ENCODE peak calls at places on chromosomes 3 and 15, in six cellular contexts. One of them, this sample, is unnamed.

GRCh38 chr3:66723231-66723630 is 222.4 kb upstream of the LRIG1 start:
- DNase-seq in activated T-helper 9 cell treated with anti-CD3 and anti-CD28 coated beads, Interleukin-2, amount 50 U/mL, for 16 hours: no peak
- DNase-seq in left cardiac atrium: no peak
- DNase-seq in uterus: no peak
- DNase-seq in right cardiac atrium: no peak
- DNase-seq in memory B cell: no peak
- DNase-seq in this sample: no peak

GRCh38 chr3:72679540-72680198 is 168.6 kb downstream of the SHQ1 start:
- DNase-seq in activated T-helper 9 cell treated with anti-CD3 and anti-CD28 coated beads, Interleukin-2, amount 50 U/mL, for 16 hours: no peak
- DNase-seq in uterus: no peak
- DNase-seq in right cardiac atrium: no peak
- DNase-seq in left cardiac atrium: no peak
- DNase-seq in memory B cell: no peak
- DNase-seq in this sample: peak; percentile 63

GRCh38 chr3:126245811-126246727 is 65.7 kb upstream of the ALDH1L1 start:
- DNase-seq in uterus: peak; percentile 69
- DNase-seq in memory B cell: no peak
- DNase-seq in left cardiac atrium: peak; percentile 68
- DNase-seq in activated T-helper 9 cell treated with anti-CD3 and anti-CD28 coated beads, Interleukin-2, amount 50 U/mL, for 16 hours: no peak
- DNase-seq in right cardiac atrium: peak; percentile 85
- DNase-seq in this sample: peak; percentile 38

GRCh38 chr3:133575121-133575520 is 1.6 kb downstream of the CDV3 start:
- DNase-seq in left cardiac atrium: no peak
- DNase-seq in activated T-helper 9 cell treated with anti-CD3 and anti-CD28 coated beads, Interleukin-2, amount 50 U/mL, for 16 hours: no peak
- DNase-seq in right cardiac atrium: no peak
- DNase-seq in uterus: no peak
- DNase-seq in memory B cell: no peak
- DNase-seq in this sample: no peak

GRCh38 chr15:71885390-71885789 is 75.0 kb downstream of the NR2E3 start:
- DNase-seq in uterus: no peak
- DNase-seq in memory B cell: no peak
- DNase-seq in activated T-helper 9 cell treated with anti-CD3 and anti-CD28 coated beads, Interleukin-2, amount 50 U/mL, for 16 hours: no peak
- DNase-seq in right cardiac atrium: no peak
- DNase-seq in left cardiac atrium: no peak
- DNase-seq in this sample: no peak

GRCh38 chr3:32083901-32084300 is 22.5 kb upstream of the GPD1L start:
- DNase-seq in activated T-helper 9 cell treated with anti-CD3 and anti-CD28 coated beads, Interleukin-2, amount 50 U/mL, for 16 hours: no peak
- DNase-seq in left cardiac atrium: no peak
- DNase-seq in memory B cell: no peak
- DNase-seq in right cardiac atrium: no peak
- DNase-seq in uterus: no peak
- DNase-seq in this sample: no peak

GRCh38 chr3:177679568-177680441 is 482.5 kb upstream of the TBL1XR1 start:
- DNase-seq in activated T-helper 9 cell treated with anti-CD3 and anti-CD28 coated beads, Interleukin-2, amount 50 U/mL, for 16 hours: no peak
- DNase-seq in right cardiac atrium: peak; percentile 54
- DNase-seq in left cardiac atrium: peak; percentile 34
- DNase-seq in uterus: peak; percentile 56
- DNase-seq in memory B cell: no peak
- DNase-seq in this sample: no peak

GRCh38 chr3:151318313-151318712 is 1.7 kb upstream of the GPR87 start:
- DNase-seq in left cardiac atrium: no peak
- DNase-seq in right cardiac atrium: no peak
- DNase-seq in memory B cell: no peak
- DNase-seq in activated T-helper 9 cell treated with anti-CD3 and anti-CD28 coated beads, Interleukin-2, amount 50 U/mL, for 16 hours: no peak
- DNase-seq in uterus: no peak
- DNase-seq in this sample: no peak

GRCh38 chr3:52780298-52780585 is 2.8 kb downstream of the ITIH1 start:
- DNase-seq in left cardiac atrium: no peak
- DNase-seq in memory B cell: no peak
- DNase-seq in activated T-helper 9 cell treated with anti-CD3 and anti-CD28 coated beads, Interleukin-2, amount 50 U/mL, for 16 hours: no peak
- DNase-seq in uterus: no peak
- DNase-seq in right cardiac atrium: no peak
- DNase-seq in this sample: no peak

GRCh38 chr3:46947981-46948791 is 28.4 kb downstream of the CCDC12 start:
- DNase-seq in memory B cell: no peak
- DNase-seq in uterus: peak; percentile 42
- DNase-seq in left cardiac atrium: peak; percentile 70
- DNase-seq in right cardiac atrium: peak; percentile 76
- DNase-seq in activated T-helper 9 cell treated with anti-CD3 and anti-CD28 coated beads, Interleukin-2, amount 50 U/mL, for 16 hours: peak; percentile 63
- DNase-seq in this sample: peak; percentile 64

GRCh38 chr3:11238880-11239279 is 33.3 kb upstream of the ATG7 start:
- DNase-seq in activated T-helper 9 cell treated with anti-CD3 and anti-CD28 coated beads, Interleukin-2, amount 50 U/mL, for 16 hours: no peak
- DNase-seq in memory B cell: no peak
- DNase-seq in left cardiac atrium: no peak
- DNase-seq in right cardiac atrium: no peak
- DNase-seq in uterus: no peak
- DNase-seq in this sample: peak; percentile 80

GRCh38 chr3:76383781-76384180 is 598.4 kb upstream of the ZNF717 start:
- DNase-seq in memory B cell: no peak
- DNase-seq in left cardiac atrium: peak; percentile 20
- DNase-seq in activated T-helper 9 cell treated with anti-CD3 and anti-CD28 coated beads, Interleukin-2, amount 50 U/mL, for 16 hours: no peak
- DNase-seq in right cardiac atrium: peak; percentile 36
- DNase-seq in uterus: no peak
- DNase-seq in this sample: no peak

GRCh38 chr15:41262571-41262970 is 31.5 kb downstream of the CHP1 start:
- DNase-seq in left cardiac atrium: no peak
- DNase-seq in memory B cell: no peak
- DNase-seq in activated T-helper 9 cell treated with anti-CD3 and anti-CD28 coated beads, Interleukin-2, amount 50 U/mL, for 16 hours: no peak
- DNase-seq in uterus: no peak
- DNase-seq in right cardiac atrium: no peak
- DNase-seq in this sample: no peak

GRCh38 chr3:24270204-24270671 is 224.4 kb downstream of the THRB start:
- DNase-seq in activated T-helper 9 cell treated with anti-CD3 and anti-CD28 coated beads, Interleukin-2, amount 50 U/mL, for 16 hours: no peak
- DNase-seq in right cardiac atrium: no peak
- DNase-seq in uterus: no peak
- DNase-seq in memory B cell: no peak
- DNase-seq in left cardiac atrium: no peak
- DNase-seq in this sample: peak; percentile 92

GRCh38 chr15:100348578-100348977 is 6.8 kb upstream of the ADAMTS17 start:
- DNase-seq in activated T-helper 9 cell treated with anti-CD3 and anti-CD28 coated beads, Interleukin-2, amount 50 U/mL, for 16 hours: no peak
- DNase-seq in right cardiac atrium: no peak
- DNase-seq in memory B cell: no peak
- DNase-seq in uterus: no peak
- DNase-seq in left cardiac atrium: no peak
- DNase-seq in this sample: no peak

GRCh38 chr15:25508369-25509002 is 69.7 kb upstream of the UBE3A start:
- DNase-seq in memory B cell: no peak
- DNase-seq in activated T-helper 9 cell treated with anti-CD3 and anti-CD28 coated beads, Interleukin-2, amount 50 U/mL, for 16 hours: no peak
- DNase-seq in left cardiac atrium: no peak
- DNase-seq in right cardiac atrium: no peak
- DNase-seq in uterus: no peak
- DNase-seq in this sample: peak; percentile 23

GRCh38 chr3:97914390-97914789 is 57.8 kb downstream of the RIOX2 start:
- DNase-seq in memory B cell: no peak
- DNase-seq in right cardiac atrium: no peak
- DNase-seq in left cardiac atrium: no peak
- DNase-seq in activated T-helper 9 cell treated with anti-CD3 and anti-CD28 coated beads, Interleukin-2, amount 50 U/mL, for 16 hours: no peak
- DNase-seq in uterus: no peak
- DNase-seq in this sample: peak; percentile 54

GRCh38 chr3:190074817-190075216 is 45.9 kb downstream of the P3H2 start:
- DNase-seq in uterus: no peak
- DNase-seq in left cardiac atrium: no peak
- DNase-seq in right cardiac atrium: no peak
- DNase-seq in activated T-helper 9 cell treated with anti-CD3 and anti-CD28 coated beads, Interleukin-2, amount 50 U/mL, for 16 hours: no peak
- DNase-seq in memory B cell: no peak
- DNase-seq in this sample: no peak

GRCh38 chr3:37974121-37974927 is 16.3 kb upstream of the VILL start:
- DNase-seq in memory B cell: peak; percentile 55
- DNase-seq in left cardiac atrium: peak; percentile 63
- DNase-seq in uterus: peak; percentile 50
- DNase-seq in right cardiac atrium: peak; percentile 82
- DNase-seq in activated T-helper 9 cell treated with anti-CD3 and anti-CD28 coated beads, Interleukin-2, amount 50 U/mL, for 16 hours: peak; percentile 52
- DNase-seq in this sample: peak; percentile 57

GRCh38 chr3:111735271-111735758 is 123.8 kb upstream of the PHLDB2 start:
- DNase-seq in activated T-helper 9 cell treated with anti-CD3 and anti-CD28 coated beads, Interleukin-2, amount 50 U/mL, for 16 hours: no peak
- DNase-seq in left cardiac atrium: no peak
- DNase-seq in right cardiac atrium: no peak
- DNase-seq in memory B cell: no peak
- DNase-seq in uterus: no peak
- DNase-seq in this sample: peak; percentile 97

GRCh38 chr3:133448478-133449122 is 48.7 kb downstream of the BFSP2 start:
- DNase-seq in activated T-helper 9 cell treated with anti-CD3 and anti-CD28 coated beads, Interleukin-2, amount 50 U/mL, for 16 hours: peak; percentile 36
- DNase-seq in memory B cell: peak; percentile 76
- DNase-seq in right cardiac atrium: no peak
- DNase-seq in uterus: no peak
- DNase-seq in left cardiac atrium: no peak
- DNase-seq in this sample: no peak

GRCh38 chr3:194571491-194571941 is 61.7 kb downstream of the TMEM44 start:
- DNase-seq in activated T-helper 9 cell treated with anti-CD3 and anti-CD28 coated beads, Interleukin-2, amount 50 U/mL, for 16 hours: no peak
- DNase-seq in memory B cell: no peak
- DNase-seq in uterus: no peak
- DNase-seq in right cardiac atrium: peak; percentile 78
- DNase-seq in left cardiac atrium: peak; percentile 62
- DNase-seq in this sample: no peak

GRCh38 chr15:65275728-65276126 is 11.0 kb downstream of the PARP16 start:
- DNase-seq in right cardiac atrium: no peak
- DNase-seq in left cardiac atrium: no peak
- DNase-seq in memory B cell: no peak
- DNase-seq in uterus: no peak
- DNase-seq in activated T-helper 9 cell treated with anti-CD3 and anti-CD28 coated beads, Interleukin-2, amount 50 U/mL, for 16 hours: no peak
- DNase-seq in this sample: peak; percentile 42

GRCh38 chr3:61560452-61561373 is 658 bp upstream of the PTPRG start:
- DNase-seq in right cardiac atrium: peak; percentile 96
- DNase-seq in left cardiac atrium: peak; percentile 90
- DNase-seq in activated T-helper 9 cell treated with anti-CD3 and anti-CD28 coated beads, Interleukin-2, amount 50 U/mL, for 16 hours: no peak
- DNase-seq in memory B cell: no peak
- DNase-seq in uterus: peak; percentile 84
- DNase-seq in this sample: peak; percentile 84

GRCh38 chr3:105835606-105836005 is 33.2 kb downstream of the CBLB start:
- DNase-seq in uterus: no peak
- DNase-seq in memory B cell: no peak
- DNase-seq in activated T-helper 9 cell treated with anti-CD3 and anti-CD28 coated beads, Interleukin-2, amount 50 U/mL, for 16 hours: no peak
- DNase-seq in left cardiac atrium: no peak
- DNase-seq in right cardiac atrium: no peak
- DNase-seq in this sample: peak; percentile 76

GRCh38 chr3:119604878-119605277 is 7.2 kb downstream of the PLA1A start:
- DNase-seq in uterus: no peak
- DNase-seq in left cardiac atrium: no peak
- DNase-seq in right cardiac atrium: no peak
- DNase-seq in memory B cell: no peak
- DNase-seq in activated T-helper 9 cell treated with anti-CD3 and anti-CD28 coated beads, Interleukin-2, amount 50 U/mL, for 16 hours: no peak
- DNase-seq in this sample: peak; percentile 51

GRCh38 chr15:63968700-63969099 is 77.6 kb downstream of the DAPK2 start:
- DNase-seq in memory B cell: no peak
- DNase-seq in uterus: no peak
- DNase-seq in left cardiac atrium: no peak
- DNase-seq in activated T-helper 9 cell treated with anti-CD3 and anti-CD28 coated beads, Interleukin-2, amount 50 U/mL, for 16 hours: no peak
- DNase-seq in right cardiac atrium: no peak
- DNase-seq in this sample: no peak

GRCh38 chr3:51269466-51269865 is 115.6 kb upstream of the MANF start:
- DNase-seq in memory B cell: no peak
- DNase-seq in left cardiac atrium: no peak
- DNase-seq in right cardiac atrium: no peak
- DNase-seq in uterus: no peak
- DNase-seq in activated T-helper 9 cell treated with anti-CD3 and anti-CD28 coated beads, Interleukin-2, amount 50 U/mL, for 16 hours: no peak
- DNase-seq in this sample: peak; percentile 10

GRCh38 chr15:32736351-32737061 is 18.7 kb downstream of the GREM1 start:
- DNase-seq in activated T-helper 9 cell treated with anti-CD3 and anti-CD28 coated beads, Interleukin-2, amount 50 U/mL, for 16 hours: no peak
- DNase-seq in memory B cell: no peak
- DNase-seq in uterus: no peak
- DNase-seq in left cardiac atrium: no peak
- DNase-seq in right cardiac atrium: no peak
- DNase-seq in this sample: no peak